ENCODE peak calls at places on chromosomes 12 and 14, in five cellular contexts. M is HepG2, Q is GM12891, H is SK-N-SH, S is K562. W is an unnamed sample.

GRCh38 chr14:56660677-56661389 is 81.2 kb downstream of the TMEM260 start:
- DNase-seq in S (no peak), M (no peak), H (no peak), Q (no peak), W (no peak)

GRCh38 chr14:59125156-59125555 is 63.3 kb upstream of the DAAM1 start:
- DNase-seq in S (no peak), Q (no peak), M (no peak), H (no peak), W (no peak)

GRCh38 chr12:123286997-123287396 is 15.3 kb upstream of the CDK2AP1 start:
- DNase-seq in Q (no peak), M (no peak), S (no peak), H (no peak), W (no peak)

GRCh38 chr12:53172352-53172751 is 8.2 kb upstream of the ZNF740 start:
- DNase-seq in H (no peak), Q (no peak), M (no peak), S (no peak), W (no peak)

GRCh38 chr14:86532219-86532618 is 1002.3 kb downstream of the FLRT2 start:
- DNase-seq in H (no peak), Q (no peak), S (no peak), M (no peak), W (no peak)

GRCh38 chr14:93976477-93977057 is at the start of gene ASB2:
- DNase-seq in S (no peak), H (no peak), Q (no peak), M (no peak), W (no peak)

GRCh38 chr14:65792208-65792905 is 379.8 kb downstream of the FUT8 start:
- DNase-seq in H (peak; percentile 11), S (no peak), M (no peak), Q (no peak), W (no peak)

GRCh38 chr14:59358105-59358504 is 107.1 kb downstream of the GPR135 start:
- DNase-seq in H (peak; percentile 10), Q (no peak), S (peak; percentile 17), M (peak; percentile 36), W (no peak)

GRCh38 chr14:22523283-22523682 is 65.7 kb downstream of the DAD1 start:
- DNase-seq in H (no peak), S (no peak), M (no peak), Q (no peak), W (no peak)

GRCh38 chr12:103560604-103561101 is 26.4 kb upstream of the STAB2 start:
- DNase-seq in Q (no peak), S (no peak), M (peak; percentile 72), H (no peak), W (no peak)

GRCh38 chr14:61611880-61612630 is 83.3 kb upstream of the HIF1A start:
- DNase-seq in M (no peak), Q (no peak), S (no peak), H (no peak), W (no peak)

GRCh38 chr12:76810690-76811434 is 46.9 kb downstream of the ZDHHC17 start:
- DNase-seq in S (no peak), H (no peak), M (no peak), Q (no peak), W (no peak)
- TF ChIP-seq TAF1 in S (no peak), H (no peak), M (no peak), Q (no peak), W (no peak)

DNA sequence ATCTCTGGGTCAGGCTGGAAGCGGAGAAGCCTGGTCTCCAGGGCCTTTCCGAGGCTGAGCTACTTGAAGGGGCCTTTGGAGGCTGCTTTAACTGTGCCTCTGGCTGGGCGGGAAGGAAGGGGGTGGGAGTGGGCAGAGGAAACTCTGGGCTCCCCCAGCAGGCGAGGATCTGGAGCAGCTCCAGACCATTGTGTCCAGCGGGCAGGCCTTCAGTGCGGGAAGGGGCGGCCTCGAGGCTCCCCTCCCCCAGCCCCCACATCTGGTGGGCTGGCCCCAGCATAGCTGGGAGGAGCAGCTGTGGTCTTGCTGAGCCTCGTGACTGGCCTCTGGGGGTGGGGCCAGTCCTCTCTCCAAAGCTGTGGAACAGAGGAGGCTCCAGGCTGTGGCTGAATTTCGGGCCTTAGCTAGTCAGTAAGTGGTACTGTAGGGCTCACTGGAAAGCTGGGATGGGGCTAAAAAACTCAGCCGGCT is 3.4 kb downstream of the TAMALIN start:
- DNase-seq in M (peak; percentile 72), S (peak; percentile 91), Q (no peak), H (peak; percentile 88), W (no peak)
- TF ChIP-seq TAF1 in M (peak; percentile 33), S (no peak), Q (no peak), H (no peak), W (no peak)

GRCh38 chr12:13102481-13103195 is 829 bp downstream of the GSG1 start:
- DNase-seq in H (no peak), M (no peak), Q (no peak), S (no peak), W (no peak)

GRCh38 chr12:13100610-13100881 is 2.9 kb downstream of the GSG1 start:
- DNase-seq in Q (no peak), M (no peak), S (no peak), H (no peak), W (no peak)

GRCh38 chr12:13101854-13102375 is 1.6 kb downstream of the GSG1 start:
- DNase-seq in M (peak; percentile 62), H (no peak), S (no peak), Q (no peak), W (no peak)

GRCh38 chr12:13099910-13100609 is 3.4 kb downstream of the GSG1 start:
- DNase-seq in M (no peak), H (no peak), Q (no peak), S (no peak), W (no peak)

GRCh38 chr12:13100882-13101769 is 2.3 kb downstream of the GSG1 start:
- DNase-seq in S (peak; percentile 65), Q (peak; percentile 69), M (peak; percentile 47), H (peak; percentile 93), W (peak; percentile 61)
- TF ChIP-seq TAF1 in S (no peak), Q (no peak), M (no peak), H (peak; percentile 43), W (no peak)

GRCh38 chr12:109625131-109625559 is 51.6 kb downstream of the MVK start:
- DNase-seq in H (peak; percentile 85), Q (no peak), S (peak; percentile 22), M (no peak), W (no peak)

GRCh38 chr12:109626378-109627115 is 53.0 kb downstream of the MVK start:
- DNase-seq in S (no peak), Q (no peak), H (no peak), M (no peak), W (no peak)

GRCh38 chr12:109625749-109626377 is 52.3 kb downstream of the MVK start:
- DNase-seq in Q (no peak), M (no peak), H (no peak), S (no peak), W (no peak)

GRCh38 chr12:109621864-109622485 is 48.4 kb downstream of the MVK start:
- DNase-seq in H (peak; percentile 86), M (no peak), Q (no peak), S (no peak), W (no peak)

GRCh38 chr12:109624467-109624866 is 50.9 kb downstream of the MVK start:
- DNase-seq in S (no peak), M (no peak), Q (no peak), H (no peak), W (no peak)
- TF ChIP-seq TAF1 in S (no peak), M (no peak), Q (no peak), H (no peak), W (no peak)

W was measured in GM12892.